ENCODE peak calls at places on chromosomes 2 and 18, in ten cellular contexts. M is transverse colon, X is tibial nerve, E is A549, I is upper lobe of left lung, F is HepG2, J is esophagus muscularis mucosa, Q is GM12878, C is ovary, S is sigmoid colon. Y is an unnamed sample.
A peak's percentile ranks its signal among the peaks of the same experiment; 100 is the strongest.

GRCh38 chr2:70070557-70071268 is 16.6 kb upstream of the PCBP1 start:
- DNase-seq in C (peak; percentile 52), F (peak; percentile 87), S (peak; percentile 89), J (no peak), X (no peak), M (peak; percentile 71), E (peak; percentile 92), Q (no peak), I (no peak), Y (peak; percentile 68)

GRCh38 chr2:35783723-35784122 is 571.9 kb upstream of the CRIM1 start:
- DNase-seq in I (no peak), X (no peak), J (no peak), S (no peak), M (no peak), E (peak; percentile 78), C (no peak), Q (no peak), F (peak; percentile 32), Y (no peak)

GRCh38 chr2:140586379-140586778 is 1544.4 kb downstream of the LRP1B start:
- DNase-seq in I (no peak), M (peak; percentile 8), Q (peak; percentile 7), J (no peak), E (peak; percentile 63), C (no peak), X (no peak), S (no peak), F (peak; percentile 54), Y (no peak)

GRCh38 chr2:113791697-113792590 is 35.5 kb upstream of the SLC35F5 start:
- DNase-seq in X (no peak), F (no peak), M (no peak), J (no peak), C (no peak), Q (peak; percentile 61), I (no peak), S (no peak), E (peak; percentile 37), Y (no peak)

GRCh38 chr2:211447545-211447944 is 891.1 kb downstream of the CPS1 start:
- DNase-seq in I (no peak), Q (no peak), E (no peak), S (no peak), C (no peak), X (no peak), F (no peak), J (no peak), M (no peak), Y (no peak)

GRCh38 chr2:208406474-208407451 is at the start of gene PTH2R:
- DNase-seq in J (no peak), S (no peak), I (peak; percentile 87), E (no peak), F (no peak), C (no peak), X (no peak), Q (no peak), M (no peak), Y (no peak)

GRCh38 chr2:45904931-45905642 is 253.6 kb downstream of the PRKCE start:
- DNase-seq in J (no peak), C (no peak), X (no peak), S (no peak), F (no peak), M (no peak), Q (no peak), E (no peak), I (no peak), Y (no peak)

GRCh38 chr2:104844813-104845551 is 8.9 kb upstream of the POU3F3 start:
- DNase-seq in E (no peak), X (no peak), S (no peak), F (no peak), Q (no peak), J (peak; percentile 75), C (no peak), I (peak; percentile 74), M (no peak), Y (no peak)

DNA sequence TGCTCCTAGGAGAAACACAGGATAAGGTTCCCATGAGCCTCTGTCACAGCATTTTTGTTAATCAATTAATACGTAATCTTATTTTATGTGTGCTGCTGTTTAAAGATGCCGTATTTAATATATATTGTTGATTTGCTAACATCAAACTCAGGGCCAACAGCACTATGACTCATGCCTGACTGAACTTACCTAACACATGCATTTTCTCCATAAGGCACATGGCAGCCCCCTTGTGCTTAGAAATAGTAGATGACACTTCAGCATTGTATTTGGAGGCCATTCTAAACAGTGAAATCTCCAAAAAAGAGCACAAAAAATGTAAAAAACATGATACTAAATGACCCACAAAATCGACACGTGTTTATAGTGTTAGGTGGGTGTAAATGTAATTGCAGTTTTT is 314.8 kb downstream of the MYCN start:
- DNase-seq in I (no peak), J (no peak), S (no peak), E (no peak), C (no peak), F (no peak), M (no peak), Q (no peak), X (no peak), Y (no peak)
- H3K27ac ChIP-seq in I (no peak overlapping the region), J (no peak overlapping the region), S (no peak overlapping the region), E (no peak overlapping the region), C (no peak overlapping the region), F (no peak overlapping the region), M (no peak overlapping the region), Q (no peak overlapping the region), X (no peak overlapping the region), Y (no peak overlapping the region)

DNA sequence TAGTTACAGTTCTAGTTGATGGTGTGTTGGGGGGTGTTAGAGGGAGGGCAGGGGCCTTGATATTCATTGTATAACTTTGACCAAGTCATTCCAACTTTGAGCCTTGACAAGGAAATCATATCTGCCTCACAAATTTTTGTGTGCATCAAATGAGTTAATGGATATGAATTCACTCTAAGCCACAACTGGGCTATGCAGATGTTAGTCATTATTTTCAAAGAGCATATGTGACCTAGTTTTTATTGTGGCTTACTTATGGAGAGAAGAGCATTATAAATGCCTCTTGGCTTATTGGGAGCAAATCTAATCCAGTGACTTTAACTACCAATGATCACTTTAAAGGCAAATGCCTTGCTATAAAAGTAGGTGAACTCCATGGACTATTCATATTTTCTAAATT is 250.2 kb downstream of the LPIN1 start:
- DNase-seq in S (no peak), F (no peak), M (no peak), X (no peak), Q (no peak), E (no peak), I (no peak), C (no peak), J (no peak), Y (no peak)
- TF ChIP-seq EP300 in S (no peak), F (no peak), M (no peak), X (no peak), Q (no peak), E (no peak), I (no peak), C (no peak), J (no peak), Y (no peak)

GRCh38 chr18:9106094-9106493 is 3.6 kb downstream of the NDUFV2 start:
- DNase-seq in C (no peak), E (no peak), I (no peak), S (no peak), J (no peak), F (peak; percentile 41), X (no peak), M (no peak), Q (no peak), Y (no peak)

GRCh38 chr18:9105420-9105819 is 2.9 kb downstream of the NDUFV2 start:
- DNase-seq in F (no peak), X (no peak), Q (no peak), J (no peak), M (no peak), C (no peak), I (no peak), E (no peak), S (no peak), Y (no peak)

GRCh38 chr18:9108911-9109310 is 6.4 kb downstream of the NDUFV2 start:
- DNase-seq in F (no peak), J (no peak), S (no peak), I (no peak), Q (no peak), X (no peak), E (no peak), C (no peak), M (no peak), Y (no peak)

GRCh38 chr18:9109523-9109922 is 7.0 kb downstream of the NDUFV2 start:
- DNase-seq in J (no peak), S (no peak), E (no peak), Q (no peak), F (no peak), C (no peak), X (no peak), I (no peak), M (no peak), Y (no peak)

DNA sequence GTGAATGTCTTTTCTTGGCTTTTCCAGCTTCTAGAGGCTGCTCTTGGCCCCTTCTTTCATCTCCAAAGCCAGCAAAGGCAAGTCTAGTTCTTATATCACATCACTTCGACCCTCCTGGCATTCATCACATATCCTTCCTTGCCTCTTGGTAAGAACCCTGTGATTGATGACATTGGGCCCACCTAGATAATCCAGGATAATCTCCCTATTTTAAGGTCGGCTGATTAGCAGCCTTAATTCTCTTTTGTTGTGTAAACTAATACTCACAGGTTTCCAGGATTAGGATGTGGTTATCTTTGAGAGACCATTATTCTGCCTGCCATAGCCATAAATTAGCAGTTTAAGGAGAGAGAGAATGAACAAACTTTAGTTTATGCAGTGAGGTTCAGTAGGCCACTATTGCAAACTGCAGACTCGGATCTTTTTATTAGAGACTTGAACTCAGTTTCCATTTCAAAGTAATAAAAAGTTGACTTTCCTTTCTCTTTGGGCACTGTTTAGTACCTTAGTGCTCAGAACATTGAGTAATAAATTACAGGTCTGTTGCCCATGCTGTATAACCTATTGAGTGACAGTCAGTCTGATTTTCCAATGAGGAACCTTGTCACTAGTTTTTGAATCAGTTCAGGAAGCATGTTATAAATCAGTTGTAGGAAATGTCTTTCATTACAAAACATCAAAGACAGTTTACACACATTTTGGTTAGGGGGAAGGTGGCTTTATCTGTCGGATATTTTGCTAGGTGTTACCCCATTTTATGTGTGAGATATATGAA is 4.5 kb downstream of the NDUFV2 start:
- DNase-seq in F (no peak), E (no peak), Q (no peak), S (no peak), C (no peak), I (no peak), M (no peak), J (no peak), X (no peak), Y (no peak)
- H3K4me3 ChIP-seq in F (peak overlapping the region; percentile 4), E (no peak overlapping the region), Q (peak overlapping the region; percentile 87), S (no peak overlapping the region), C (no peak overlapping the region), I (no peak overlapping the region), M (no peak overlapping the region), J (no peak overlapping the region), X (no peak overlapping the region), Y (peak overlapping the region; percentile 65)

GRCh38 chr2:60885683-60886082 is 4.3 kb downstream of the REL start:
- DNase-seq in C (no peak), I (no peak), Q (no peak), E (peak; percentile 46), M (no peak), X (no peak), J (no peak), S (no peak), F (peak; percentile 85), Y (no peak)

GRCh38 chr2:60884795-60885194 is 3.4 kb downstream of the REL start:
- DNase-seq in C (no peak), J (no peak), X (no peak), F (no peak), Q (no peak), S (no peak), E (no peak), I (no peak), M (no peak), Y (no peak)

GRCh38 chr2:60880988-60881932 is at the start of gene REL:
- DNase-seq in E (peak; percentile 93), M (peak; percentile 95), I (peak; percentile 98), C (peak; percentile 91), X (peak; percentile 73), J (peak; percentile 96), F (peak; percentile 83), Q (peak; percentile 59), S (peak; percentile 95), Y (peak; percentile 94)

GRCh38 chr2:60882971-60883753 is 1.8 kb downstream of the REL start:
- DNase-seq in X (no peak), C (no peak), M (peak; percentile 24), I (no peak), J (no peak), F (no peak), Q (peak; percentile 61), E (peak; percentile 25), S (no peak), Y (no peak)

GRCh38 chr2:60883896-60884295 is 2.5 kb downstream of the REL start:
- DNase-seq in S (no peak), Q (no peak), J (no peak), I (no peak), X (no peak), E (no peak), F (no peak), M (no peak), C (no peak), Y (no peak)
- H3K27ac ChIP-seq in S (peak overlapping the region; percentile 99), Q (peak overlapping the region; percentile 56), J (no peak overlapping the region), I (peak overlapping the region; percentile 98), X (no peak overlapping the region), E (peak overlapping the region; percentile 95), F (no peak overlapping the region), M (peak overlapping the region; percentile 100), C (no peak overlapping the region), Y (no peak overlapping the region)